ENCODE peak calls at places on chromosomes 1 and 21, in four cellular contexts. N is transverse colon, G is breast epithelium, Z is cardiac muscle cell. R is an unnamed sample. For H3K4me1, the result is how much of the 10 kb centered on the place peaks cover.

GRCh38 chr1:177950506-177950905 is 19.4 kb downstream of the SEC16B start:
- DNase-seq in N (no peak), Z (no peak), G (no peak), R (no peak)

GRCh38 chr1:158716335-158716734 is 4.2 kb downstream of the OR6K3 start:
- DNase-seq in N (no peak), Z (no peak), G (no peak), R (no peak)

GRCh38 chr21:34865922-34866271 is 183.2 kb downstream of the RUNX1 start:
- DNase-seq in Z (no peak), N (peak), G (no peak), R (no peak)

GRCh38 chr1:47624531-47624930 is 186.7 kb downstream of the FOXD2 start:
- DNase-seq in N (peak), G (peak), Z (no peak), R (no peak)

GRCh38 chr1:81598623-81599022 is 202.1 kb upstream of the ADGRL2 start:
- DNase-seq in N (no peak), G (no peak), Z (no peak), R (no peak)

GRCh38 chr1:22472596-22472995 is 20.9 kb downstream of the ZBTB40 start:
- DNase-seq in N (no peak), Z (no peak), G (peak), R (no peak)

GRCh38 chr1:243483084-243483845 is 227.4 kb downstream of the SDCCAG8 start:
- DNase-seq in G (no peak), Z (peak), N (no peak), R (no peak)

GRCh38 chr1:107862064-107862463 is 102.9 kb downstream of the VAV3 start:
- DNase-seq in Z (no peak), G (no peak), N (no peak), R (no peak)

GRCh38 chr1:86149591-86149990 is 7.0 kb downstream of the COL24A1 start:
- DNase-seq in Z (no peak), G (no peak), N (no peak), R (no peak)

GRCh38 chr21:41290106-41290799 is 26.3 kb upstream of the FAM3B start:
- DNase-seq in N (no peak), G (no peak), Z (no peak), R (no peak)

GRCh38 chr1:206782448-206782847 is 10.2 kb upstream of the IL10 start:
- DNase-seq in N (no peak), G (no peak), Z (no peak), R (no peak)

GRCh38 chr1:154591206-154591605 is 16.8 kb downstream of the ADAR start:
- DNase-seq in Z (no peak), G (no peak), N (no peak), R (no peak)

GRCh38 chr21:29265690-29266479 is 32.8 kb upstream of the BACH1 start:
- DNase-seq in Z (no peak), N (no peak), G (no peak), R (no peak)

GRCh38 chr1:40636777-40637176 is 28.7 kb downstream of the RIMS3 start:
- DNase-seq in Z (no peak), N (no peak), G (no peak), R (no peak)

GRCh38 chr1:169794530-169795416 is at the start of gene METTL18:
- DNase-seq in G (peak), Z (peak), N (peak), R (peak)

GRCh38 chr21:38472709-38473108 is 25.6 kb downstream of the ERG start:
- DNase-seq in G (no peak), Z (no peak), N (no peak), R (no peak)

GRCh38 chr21:14567557-14568279 is 21.6 kb upstream of the SAMSN1 start:
- DNase-seq in N (no peak), Z (no peak), G (no peak), R (no peak)

GRCh38 chr1:34476371-34476770 is 278.5 kb upstream of the GJB5 start:
- DNase-seq in G (no peak), Z (no peak), N (no peak), R (no peak)

GRCh38 chr21:46295177-46295711 is 9.1 kb downstream of the YBEY start:
- DNase-seq in N (no peak), Z (no peak), G (no peak), R (no peak)

GRCh38 chr1:104408268-104408667 is 658.6 kb downstream of the AMY1C start:
- DNase-seq in G (no peak), Z (no peak), N (no peak), R (no peak)

GRCh38 chr1:54255026-54255425 is 55.1 kb downstream of the MRPL37 start:
- DNase-seq in Z (no peak), G (no peak), N (no peak), R (no peak)

GRCh38 chr1:192225266-192225665 is 67.0 kb downstream of the RGS18 start:
- DNase-seq in Z (no peak), N (no peak), G (no peak), R (no peak)

GRCh38 chr1:59375321-59376220 is 78.7 kb downstream of the FGGY start:
- DNase-seq in G (no peak), N (no peak), Z (no peak), R (no peak)

GRCh38 chr1:155236451-155236850 is 18.8 kb downstream of the ENTREP3 start:
- DNase-seq in G (no peak), N (no peak), Z (no peak), R (no peak)

GRCh38 chr1:174998569-174999215 is 1.1 kb upstream of the CACYBP start:
- DNase-seq in Z (peak), N (peak), G (peak), R (peak)

GRCh38 chr1:20551945-20552727 is at the start of gene FAM43B:
- DNase-seq in N (peak), Z (peak), G (no peak), R (peak)

GRCh38 chr1:186828612-186829542 is at the start of gene PLA2G4A:
- DNase-seq in N (peak), Z (peak), G (peak), R (peak)

GRCh38 chr1:15953294-15953771 is 22.6 kb downstream of the ZBTB17 start:
- DNase-seq in Z (no peak), N (no peak), G (no peak), R (no peak)

DNA sequence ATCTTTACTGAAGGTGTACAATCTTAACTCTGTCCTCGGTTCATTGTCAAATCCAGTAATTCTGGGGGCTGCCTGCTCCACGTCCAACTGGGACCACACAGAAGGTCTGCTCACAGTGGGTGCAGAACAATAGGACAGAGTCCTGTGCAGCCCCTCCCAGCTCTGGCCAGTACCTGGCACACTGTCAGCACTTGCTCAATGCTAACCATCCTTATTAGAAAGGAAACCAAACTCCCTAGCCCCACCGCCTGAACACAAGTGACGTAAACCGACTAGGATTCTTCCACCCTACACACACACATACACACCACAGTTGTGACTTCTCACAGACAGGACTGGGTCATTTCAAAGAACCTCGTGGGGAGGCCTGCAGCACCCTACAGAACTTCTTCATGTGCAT is 5.2 kb downstream of the BCAR3 start:
- DNase-seq in N (no peak), G (no peak), Z (no peak), R (no peak)
- H3K4me1 ChIP-seq in N (under half), G (under half), Z (under half), R (under half)

DNA sequence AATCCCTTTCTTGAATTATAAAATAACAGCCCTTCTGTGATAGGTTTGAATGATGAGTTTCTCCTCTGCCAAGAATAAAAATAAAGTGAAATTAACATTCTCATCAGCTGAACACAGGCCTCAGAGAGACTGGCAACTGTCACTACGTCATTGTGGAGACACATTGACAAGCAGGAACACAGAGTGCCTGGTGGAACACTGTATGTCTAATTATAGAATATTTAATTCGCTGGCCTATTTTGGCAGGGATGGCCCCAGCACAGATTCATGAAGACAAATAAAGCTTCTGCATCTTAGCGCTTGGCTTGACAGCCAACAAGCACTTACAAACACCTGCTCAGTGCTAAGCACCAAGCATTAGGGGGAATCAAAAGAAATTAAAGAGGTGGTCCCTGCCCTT is 52.0 kb upstream of the SMYD2 start:
- DNase-seq in Z (no peak), G (no peak), N (no peak), R (peak)
- TF ChIP-seq CTCF in Z (no peak), G (no peak), N (no peak), R (no peak)

GRCh38 chr1:223771469-223771813 is 59.1 kb downstream of the CAPN2 start:
- DNase-seq in Z (no peak), G (no peak), N (no peak), R (no peak)
- H3K4me1 ChIP-seq in Z (under half), G (under half), N (under half), R (under half)

DNA sequence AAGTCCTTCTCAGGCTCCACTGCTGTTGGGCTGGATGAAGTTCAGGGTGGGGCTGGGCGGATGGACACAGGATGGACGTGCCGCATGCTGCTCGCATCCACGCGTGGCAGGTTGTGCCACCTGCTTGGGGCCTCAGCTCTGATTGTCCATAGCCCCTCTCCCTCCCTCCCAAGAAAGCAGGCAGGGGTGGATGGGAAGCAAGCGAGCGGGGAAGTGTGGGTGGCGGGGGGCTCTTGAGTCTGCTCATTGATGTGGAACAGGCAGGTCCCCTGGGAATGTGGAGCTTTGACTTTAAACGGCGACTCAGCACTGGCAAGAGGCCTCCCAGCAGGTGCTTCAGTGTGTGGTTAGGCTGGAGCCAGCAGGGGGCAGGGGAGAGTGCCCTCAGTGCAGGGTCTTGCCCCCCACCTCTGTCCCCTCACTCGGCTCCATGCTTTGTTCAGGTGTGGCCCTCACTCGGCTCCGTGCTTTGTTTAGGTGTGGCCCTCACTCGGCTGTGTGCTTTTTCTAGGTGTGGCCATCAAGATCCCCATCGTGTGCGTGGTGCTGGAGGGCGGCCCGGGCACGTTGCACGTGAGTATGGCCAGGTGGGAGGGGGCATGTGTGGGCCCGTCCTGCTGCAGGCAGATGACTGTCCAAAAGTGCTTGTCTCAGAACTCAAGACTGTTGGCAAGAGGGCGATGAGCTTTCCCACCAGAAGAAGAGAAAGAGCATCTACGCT is 23.9 kb downstream of the TRPM2 start:
- DNase-seq in Z (peak), G (no peak), N (no peak), R (peak)
- TF ChIP-seq CTCF in Z (no peak), G (no peak), N (no peak), R (no peak)

GRCh38 chr1:112359961-112360767 is 35.9 kb upstream of the CTTNBP2NL start:
- DNase-seq in G (peak), Z (no peak), N (peak), R (peak)
- H3K4me1 ChIP-seq in G (under half), Z (under half), N (under half), R (under half)

R was measured in testis.